ENCODE peak calls at places on chromosomes 3 and 15, in five cellular contexts. J, D, U, C and E are unnamed samples.

GRCh38 chr3:142850395-142851023 is 38.4 kb downstream of the PCOLCE2 start:
- DNase-seq in U (peak; percentile 93), D (no peak), J (peak; percentile 24), C (no peak), E (no peak)

GRCh38 chr3:135649361-135649760 is 316.2 kb upstream of the PPP2R3A start:
- DNase-seq in U (no peak), D (no peak), C (no peak), J (no peak), E (no peak)

GRCh38 chr3:192444096-192444790 is 283.1 kb downstream of the FGF12 start:
- DNase-seq in U (peak; percentile 55), D (peak; percentile 89), J (peak; percentile 13), C (peak; percentile 51), E (peak; percentile 66)

GRCh38 chr3:170180107-170180951 is 1.2 kb downstream of the PHC3 start:
- DNase-seq in C (no peak), D (no peak), U (no peak), J (no peak), E (peak; percentile 52)

GRCh38 chr3:15585111-15585844 is 16.1 kb downstream of the HACL1 start:
- DNase-seq in C (no peak), D (no peak), U (no peak), J (no peak), E (no peak)

GRCh38 chr3:27560484-27561056 is 76.4 kb upstream of the SLC4A7 start:
- DNase-seq in J (no peak), D (no peak), C (no peak), U (no peak), E (no peak)

GRCh38 chr15:75947117-75947516 is 43.4 kb downstream of the FBXO22 start:
- DNase-seq in C (no peak), J (peak; percentile 26), U (peak; percentile 88), D (no peak), E (no peak)

GRCh38 chr15:85730001-85730820 is 64.5 kb downstream of the KLHL25 start:
- DNase-seq in U (peak; percentile 69), C (no peak), J (peak; percentile 37), D (no peak), E (peak; percentile 71)

GRCh38 chr3:129032716-129033115 is 27.9 kb upstream of the GP9 start:
- DNase-seq in J (no peak), C (no peak), U (no peak), D (no peak), E (no peak)
- TF ChIP-seq CTCF in J (no peak), C (no peak), U (no peak), D (no peak), E (no peak)

GRCh38 chr3:129937717-129938116 is 36.8 kb upstream of the TRH start:
- DNase-seq in U (no peak), D (no peak), J (no peak), C (no peak), E (no peak)
- TF ChIP-seq CTCF in U (no peak), D (no peak), J (no peak), C (no peak), E (no peak)

DNA sequence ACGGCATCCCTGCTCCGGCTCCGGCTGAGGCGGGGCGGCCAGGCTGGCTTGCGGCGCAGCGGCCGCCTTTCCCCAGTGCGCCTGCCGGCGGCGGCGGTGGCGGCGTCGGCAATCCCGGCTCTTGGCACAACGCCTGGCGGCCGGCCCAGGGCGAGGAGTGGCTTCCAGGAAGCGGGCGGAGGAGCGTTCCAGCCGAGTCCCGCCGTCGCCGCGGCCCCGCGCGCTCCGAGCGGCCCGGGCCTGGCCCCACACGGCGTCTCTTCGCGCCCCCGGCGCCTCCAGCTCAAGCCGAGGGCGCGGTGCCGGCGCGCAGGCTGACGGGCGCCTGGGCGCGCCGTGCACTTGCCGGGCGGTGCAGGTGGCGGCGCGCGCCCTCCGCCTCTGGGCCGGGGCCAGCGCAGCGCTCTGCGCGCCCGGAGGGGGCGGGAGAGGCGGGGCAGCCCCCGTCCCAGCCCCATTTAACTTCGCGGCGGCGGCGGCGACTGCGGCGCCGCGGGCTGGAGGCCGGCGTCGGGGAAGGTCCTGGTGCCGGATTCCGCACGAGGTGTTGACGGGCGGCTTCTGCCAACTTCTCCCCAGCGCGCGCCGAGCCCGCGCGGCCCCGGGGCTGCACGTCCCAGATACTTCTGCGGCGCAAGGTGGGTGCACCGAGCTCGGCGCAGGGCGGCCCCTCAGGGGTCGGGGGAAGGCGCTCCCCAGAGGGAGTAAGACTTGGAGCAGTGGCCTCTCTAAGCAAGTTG is at the start of gene ADAMTSL3:
- DNase-seq in U (peak; percentile 36), D (no peak), J (no peak), C (no peak), E (no peak)
- TF ChIP-seq CTCF in U (no peak), D (no peak), J (no peak), C (no peak), E (no peak)

GRCh38 chr3:52150860-52151259 is 3.4 kb downstream of the POC1A start:
- DNase-seq in C (no peak), J (no peak), D (no peak), U (no peak), E (no peak)

GRCh38 chr3:52150357-52150756 is 3.9 kb downstream of the POC1A start:
- DNase-seq in U (no peak), C (no peak), D (no peak), J (no peak), E (no peak)

GRCh38 chr3:52155912-52156311 is 1.7 kb upstream of the POC1A start:
- DNase-seq in D (no peak), U (no peak), J (no peak), C (no peak), E (no peak)

GRCh38 chr3:52154135-52155094 is at the start of gene POC1A:
- DNase-seq in J (peak; percentile 95), D (peak; percentile 99), C (peak; percentile 84), U (peak; percentile 98), E (peak; percentile 90)

GRCh38 chr3:52153389-52154096 is 680 bp downstream of the POC1A start:
- DNase-seq in D (no peak), C (no peak), U (peak; percentile 30), J (no peak), E (no peak)
- TF ChIP-seq CTCF in D (no peak), C (no peak), U (no peak), J (peak; percentile 9), E (peak; percentile 7)

DNA sequence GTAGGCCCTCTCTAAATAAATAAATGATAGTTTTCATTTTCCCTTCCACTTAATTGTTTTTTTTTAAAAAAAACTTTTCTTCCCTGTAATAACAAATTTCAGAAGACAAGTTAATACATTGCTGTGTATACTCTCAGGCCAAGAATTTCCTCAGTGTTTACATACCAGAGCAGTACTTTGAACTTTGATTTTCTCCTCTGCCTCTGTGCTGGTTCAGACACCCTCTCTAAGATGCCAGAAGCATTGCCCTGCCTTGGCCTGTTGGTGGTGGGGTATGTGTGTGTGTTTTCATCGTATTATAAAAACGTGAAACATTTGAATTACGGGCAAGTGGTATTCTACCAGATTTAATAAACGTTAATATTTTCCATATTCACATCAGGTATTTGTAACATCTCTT is 70.1 kb downstream of the SMAD3 start:
- DNase-seq in C (no peak), J (peak; percentile 82), D (peak; percentile 15), U (peak; percentile 84), E (no peak)
- TF ChIP-seq CTCF in C (no peak), J (peak; percentile 54), D (no peak), U (peak; percentile 45), E (no peak)